ENCODE peak calls at places on chromosomes 6 and 20, in ten cellular contexts. D is aorta; S is fibroblast of mammary gland; E is CD8-positive, alpha-beta T cell; B is cardiac muscle cell; T is tibial artery; M is fibroblast of pulmonary artery; L is endothelial cell of umbilical vein; X is esophagus squamous epithelium; G is tibial nerve. Z is an unnamed sample.

GRCh38 chr6:168060521-168060931 is 18.5 kb downstream of the FRMD1 start:
- DNase-seq in D (no peak), S (peak), E (no peak), B (peak), T (peak), M (peak), L (no peak), X (no peak), G (peak), Z (peak)

GRCh38 chr6:146785001-146785585 is 186.3 kb downstream of the ADGB start:
- DNase-seq in D (no peak), S (peak), E (no peak), B (peak), T (no peak), M (peak), L (peak), X (no peak), G (no peak), Z (no peak)

GRCh38 chr6:154792761-154793160 is 59.5 kb downstream of the SCAF8 start:
- DNase-seq in D (no peak), S (no peak), E (no peak), B (no peak), T (no peak), M (no peak), L (no peak), X (no peak), G (no peak), Z (no peak)

GRCh38 chr20:35992713-35993335 is 24.4 kb downstream of the CNBD2 start:
- DNase-seq in D (no peak), S (peak), E (no peak), B (peak), T (no peak), M (peak), L (peak), X (no peak), G (peak), Z (no peak)

GRCh38 chr20:24769878-24770627 is 179.0 kb upstream of the CST7 start:
- DNase-seq in D (peak), S (no peak), E (no peak), B (no peak), T (peak), M (no peak), L (no peak), X (no peak), G (no peak), Z (peak)

GRCh38 chr6:170439366-170440351 is 113.4 kb downstream of the PSMB1 start:
- DNase-seq in D (no peak), S (no peak), E (no peak), B (no peak), T (no peak), M (no peak), L (no peak), X (no peak), G (no peak), Z (no peak)

GRCh38 chr20:9389321-9389720 is 125.1 kb upstream of the LAMP5 start:
- DNase-seq in D (no peak), S (no peak), E (no peak), B (no peak), T (no peak), M (no peak), L (no peak), X (no peak), G (no peak), Z (no peak)

GRCh38 chr6:142313284-142313683 is 11.5 kb downstream of the ADGRG6 start:
- DNase-seq in D (no peak), S (peak), E (no peak), B (no peak), T (no peak), M (peak), L (peak), X (no peak), G (no peak), Z (no peak)

GRCh38 chr6:37142047-37142614 is 27.8 kb upstream of the PIM1 start:
- DNase-seq in D (no peak), S (no peak), E (no peak), B (no peak), T (no peak), M (peak), L (no peak), X (no peak), G (no peak), Z (no peak)

GRCh38 chr6:48290595-48290994 is 179.6 kb upstream of the PTCHD4 start:
- DNase-seq in D (no peak), S (no peak), E (no peak), B (no peak), T (no peak), M (no peak), L (no peak), X (no peak), G (no peak), Z (no peak)

GRCh38 chr6:72955666-72956065 is 269.6 kb downstream of the KHDC1L start:
- DNase-seq in D (no peak), S (no peak), E (no peak), B (no peak), T (no peak), M (peak), L (peak), X (no peak), G (no peak), Z (peak)

GRCh38 chr6:151325075-151326050 is 66.0 kb downstream of the ZBTB2 start:
- DNase-seq in D (peak), S (peak), E (no peak), B (peak), T (peak), M (peak), L (peak), X (no peak), G (peak), Z (peak)

GRCh38 chr6:51049288-51049982 is 230.8 kb downstream of the TFAP2B start:
- DNase-seq in D (no peak), S (no peak), E (no peak), B (no peak), T (no peak), M (no peak), L (no peak), X (no peak), G (no peak), Z (no peak)

GRCh38 chr20:8509809-8510208 is 377.7 kb downstream of the PLCB1 start:
- DNase-seq in D (no peak), S (peak), E (no peak), B (no peak), T (no peak), M (peak), L (peak), X (no peak), G (no peak), Z (no peak)

GRCh38 chr6:133833905-133834304 is 55.0 kb upstream of the TCF21 start:
- DNase-seq in D (no peak), S (peak), E (no peak), B (peak), T (no peak), M (peak), L (no peak), X (no peak), G (no peak), Z (no peak)

GRCh38 chr6:17311595-17312311 is 30.6 kb downstream of the RBM24 start:
- DNase-seq in D (no peak), S (peak), E (no peak), B (no peak), T (no peak), M (peak), L (no peak), X (no peak), G (no peak), Z (no peak)

GRCh38 chr20:12595841-12596240 is 412.9 kb upstream of the SPTLC3 start:
- DNase-seq in D (no peak), S (no peak), E (no peak), B (no peak), T (no peak), M (no peak), L (no peak), X (no peak), G (no peak), Z (no peak)

GRCh38 chr20:26214991-26215390 is 518.3 kb upstream of the ZNF337 start:
- DNase-seq in D (no peak), S (no peak), E (no peak), B (no peak), T (no peak), M (no peak), L (no peak), X (no peak), G (no peak), Z (no peak)

GRCh38 chr20:9246731-9247130 is 177.8 kb downstream of the PLCB4 start:
- DNase-seq in D (no peak), S (no peak), E (no peak), B (no peak), T (no peak), M (no peak), L (no peak), X (no peak), G (no peak), Z (no peak)

GRCh38 chr20:46333136-46333991 is 25.1 kb upstream of the CDH22 start:
- DNase-seq in D (no peak), S (no peak), E (no peak), B (no peak), T (no peak), M (no peak), L (no peak), X (no peak), G (no peak), Z (no peak)

GRCh38 chr6:133778414-133778813 is 110.5 kb upstream of the TCF21 start:
- DNase-seq in D (no peak), S (peak), E (no peak), B (no peak), T (no peak), M (peak), L (no peak), X (no peak), G (peak), Z (no peak)

GRCh38 chr6:11650297-11650696 is 112.7 kb downstream of the TMEM170B start:
- DNase-seq in D (no peak), S (peak), E (no peak), B (peak), T (no peak), M (peak), L (peak), X (no peak), G (no peak), Z (no peak)

GRCh38 chr6:11653028-11653583 is 115.6 kb downstream of the TMEM170B start:
- DNase-seq in D (no peak), S (peak), E (no peak), B (peak), T (no peak), M (peak), L (peak), X (no peak), G (no peak), Z (peak)

GRCh38 chr6:11648436-11648775 is 110.9 kb downstream of the TMEM170B start:
- DNase-seq in D (no peak), S (no peak), E (no peak), B (no peak), T (no peak), M (no peak), L (no peak), X (no peak), G (no peak), Z (no peak)

GRCh38 chr6:11648889-11649288 is 111.3 kb downstream of the TMEM170B start:
- DNase-seq in D (no peak), S (no peak), E (no peak), B (no peak), T (no peak), M (no peak), L (no peak), X (no peak), G (no peak), Z (no peak)

GRCh38 chr6:11650711-11651110 is 113.2 kb downstream of the TMEM170B start:
- DNase-seq in D (no peak), S (no peak), E (no peak), B (no peak), T (no peak), M (peak), L (no peak), X (no peak), G (no peak), Z (no peak)
- H3K4me3 ChIP-seq in D (no peak), S (no peak), E (no peak), B (no peak), T (no peak), M (no peak), L (no peak), X (no peak), G (no peak), Z (no peak)

DNA sequence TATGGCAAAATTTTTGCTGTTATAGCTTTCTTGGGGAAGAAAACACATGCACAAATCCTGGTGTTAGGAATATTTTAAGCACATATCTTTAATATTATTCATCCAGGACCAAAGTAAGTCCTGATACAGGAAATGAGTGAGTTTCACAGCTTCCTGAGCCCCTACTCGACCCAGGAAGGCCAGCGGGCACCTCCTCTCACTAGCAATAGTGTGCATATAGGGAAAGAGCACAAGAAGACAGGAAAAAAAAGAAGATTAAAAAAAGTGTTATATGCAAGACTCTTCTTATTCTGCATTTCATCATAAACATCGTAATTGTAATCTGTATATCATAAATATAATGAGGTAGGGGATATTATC is 101.0 kb downstream of the MYO6 start:
- DNase-seq in D (no peak), S (no peak), E (no peak), B (no peak), T (no peak), M (peak), L (peak), X (no peak), G (no peak), Z (no peak)
- H3K4me3 ChIP-seq in D (no peak), S (no peak), E (no peak), B (no peak), T (no peak), M (no peak), L (no peak), X (no peak), G (no peak), Z (no peak)

DNA sequence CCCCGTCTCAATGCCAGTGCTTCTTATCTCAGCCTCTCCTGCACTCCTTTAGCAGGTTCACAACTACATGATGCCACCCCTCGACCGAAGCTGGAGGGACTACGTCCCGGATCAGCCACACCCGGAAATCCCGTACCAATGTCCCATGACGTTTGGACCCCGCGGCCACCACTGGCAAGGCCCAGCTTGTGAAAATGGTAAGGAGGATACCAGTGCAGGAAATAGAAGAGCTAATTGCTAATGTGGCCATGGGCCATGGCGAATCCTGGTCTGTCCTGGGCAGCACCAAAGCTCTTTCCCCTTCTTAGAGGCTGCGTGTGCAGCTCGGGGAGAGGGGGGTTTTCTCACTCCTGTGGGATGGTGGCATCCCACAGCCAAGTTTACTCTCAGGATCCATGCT is 5.5 kb downstream of the IRF4 start:
- DNase-seq in D (no peak), S (no peak), E (no peak), B (no peak), T (no peak), M (no peak), L (no peak), X (no peak), G (no peak), Z (no peak)
- H3K4me3 ChIP-seq in D (no peak), S (no peak), E (no peak), B (no peak), T (no peak), M (no peak), L (no peak), X (no peak), G (no peak), Z (no peak)

DNA sequence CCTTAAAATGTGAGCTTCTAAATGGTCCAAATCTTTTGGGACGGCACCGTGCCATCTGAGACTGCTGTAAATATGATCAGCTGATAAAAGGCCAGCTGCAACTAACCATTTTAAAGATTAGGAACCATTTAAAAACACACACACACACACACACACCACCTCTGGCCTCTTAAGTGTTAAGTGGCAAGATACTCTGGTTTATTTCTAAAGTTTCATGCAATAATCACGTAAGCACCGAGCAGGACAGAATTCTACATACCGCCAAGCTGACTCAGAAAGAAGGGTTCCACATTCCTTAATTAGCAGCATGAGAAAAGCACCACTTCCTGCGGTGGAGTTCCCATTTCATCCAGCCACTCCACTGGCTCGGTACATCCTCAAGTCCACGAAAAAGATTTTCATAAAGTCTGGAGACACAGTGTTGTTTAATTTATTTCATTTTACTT is 17.8 kb upstream of the ZNF217 start:
- DNase-seq in D (no peak), S (peak), E (no peak), B (peak), T (peak), M (peak), L (peak), X (no peak), G (no peak), Z (peak)
- H3K4me3 ChIP-seq in D (no peak), S (no peak), E (no peak), B (no peak), T (no peak), M (no peak), L (no peak), X (no peak), G (no peak), Z (no peak)

Z was measured in left lung.